ENCODE peak calls at places on chromosomes 16 and 17, in five cellular contexts. C is IMR-90, J is NB4, W is K562, B is A549. L is an unnamed sample.
A peak's percentile ranks its signal among the peaks of the same experiment; 100 is the strongest.

GRCh38 chr16:1317479-1318267 is 8.2 kb downstream of the UBE2I start:
- DNase-seq in W (no peak), B (no peak), C (no peak), J (no peak), L (no peak)

GRCh38 chr17:58082870-58083490 is at the start of gene DYNLL2:
- DNase-seq in C (peak; percentile 85), B (peak; percentile 97), J (peak; percentile 89), W (peak; percentile 96), L (peak; percentile 98)

GRCh38 chr17:56222255-56222654 is 69.0 kb downstream of the ANKFN1 start:
- DNase-seq in B (no peak), J (peak; percentile 6), W (no peak), C (peak; percentile 13), L (no peak)

GRCh38 chr17:18968945-18969887 is 17.3 kb downstream of the SLC5A10 start:
- DNase-seq in W (peak; percentile 37), B (peak; percentile 54), C (no peak), J (peak; percentile 58), L (peak; percentile 86)

GRCh38 chr17:32503251-32504165 is 16.7 kb downstream of the CDK5R1 start:
- DNase-seq in J (peak; percentile 71), B (no peak), C (no peak), W (no peak), L (peak; percentile 56)

GRCh38 chr16:84603115-84603816 is 14.6 kb downstream of the COTL1 start:
- DNase-seq in B (peak; percentile 84), J (peak; percentile 94), W (no peak), C (peak; percentile 99), L (peak; percentile 77)

GRCh38 chr16:15897834-15898254 is 9.4 kb upstream of the CEP20 start:
- DNase-seq in C (peak; percentile 79), J (peak; percentile 54), W (no peak), B (no peak), L (no peak)

GRCh38 chr17:42704495-42705494 is 22.5 kb downstream of the CNTNAP1 start:
- DNase-seq in C (no peak), W (no peak), J (no peak), B (no peak), L (no peak)

GRCh38 chr16:55710466-55710865 is 54.7 kb downstream of the SLC6A2 start:
- DNase-seq in W (no peak), B (no peak), C (no peak), J (peak; percentile 28), L (no peak)

GRCh38 chr16:85916141-85916890 is 17.4 kb downstream of the IRF8 start:
- DNase-seq in B (no peak), W (no peak), J (no peak), C (no peak), L (peak; percentile 32)
- TF ChIP-seq POLR2A in B (no peak), W (no peak), J (no peak), C (no peak), L (no peak)

DNA sequence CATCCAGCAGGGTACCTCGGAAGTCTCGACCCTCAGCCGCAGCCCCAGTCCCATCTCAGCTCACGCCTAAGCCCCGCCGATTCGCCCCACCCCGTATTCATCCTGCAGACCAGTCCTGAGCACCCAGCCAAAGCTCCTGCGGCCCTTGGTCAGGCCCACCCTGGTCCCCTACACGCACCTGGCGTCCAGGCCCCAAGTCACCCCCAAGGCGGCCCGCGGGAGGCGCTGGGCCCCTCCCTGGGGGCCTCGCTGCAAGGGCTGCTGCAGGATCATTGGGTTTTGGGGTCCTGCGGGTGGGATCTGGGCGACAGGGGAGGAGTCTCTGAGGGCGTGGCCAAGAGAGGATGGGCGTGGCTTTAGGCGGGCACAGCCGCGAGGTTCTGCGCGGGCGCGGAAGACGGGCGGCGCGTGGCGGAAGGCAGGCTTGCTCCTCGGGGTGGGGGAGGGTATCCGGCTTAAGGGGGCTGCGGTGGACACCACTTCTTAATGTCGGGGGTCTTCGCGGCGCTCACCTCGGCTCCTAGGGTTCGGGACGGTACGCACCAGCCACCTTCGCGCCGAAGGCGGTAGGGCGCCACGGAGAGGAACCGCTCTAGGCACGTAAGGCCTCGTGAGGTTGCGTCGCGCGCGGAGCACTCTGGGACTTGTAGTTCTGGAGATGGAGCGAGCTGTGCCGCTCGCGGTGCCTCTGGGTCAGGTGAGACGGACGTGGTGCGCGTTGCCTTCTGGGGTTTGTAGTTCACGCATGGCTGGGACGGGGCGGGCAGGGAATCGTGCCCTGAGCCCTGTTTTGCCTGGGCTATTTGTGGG is at the start of the genes HCFC1R1 and THOC6:
- DNase-seq in C (peak; percentile 98), W (peak; percentile 70), B (peak; percentile 83), J (peak; percentile 98), L (peak; percentile 87)
- TF ChIP-seq POLR2A in C (peak; percentile 94), W (peak; percentile 95), B (peak; percentile 69), J (peak; percentile 79), L (peak; percentile 76)

GRCh38 chr16:4350787-4351659 is at the start of gene PAM16:
- DNase-seq in W (peak; percentile 94), C (peak; percentile 91), J (peak; percentile 96), B (peak; percentile 85), L (peak; percentile 93)
- TF ChIP-seq POLR2A in W (peak; percentile 67), C (peak; percentile 30), J (peak; percentile 61), B (peak; percentile 55), L (peak; percentile 56)

GRCh38 chr16:21158208-21159110 is at the start of gene LDAF1:
- DNase-seq in B (peak; percentile 75), J (peak; percentile 84), W (peak; percentile 91), C (peak; percentile 63), L (peak; percentile 87)
- TF ChIP-seq POLR2A in B (no peak), J (peak; percentile 47), W (peak; percentile 77), C (no peak), L (peak; percentile 20)

DNA sequence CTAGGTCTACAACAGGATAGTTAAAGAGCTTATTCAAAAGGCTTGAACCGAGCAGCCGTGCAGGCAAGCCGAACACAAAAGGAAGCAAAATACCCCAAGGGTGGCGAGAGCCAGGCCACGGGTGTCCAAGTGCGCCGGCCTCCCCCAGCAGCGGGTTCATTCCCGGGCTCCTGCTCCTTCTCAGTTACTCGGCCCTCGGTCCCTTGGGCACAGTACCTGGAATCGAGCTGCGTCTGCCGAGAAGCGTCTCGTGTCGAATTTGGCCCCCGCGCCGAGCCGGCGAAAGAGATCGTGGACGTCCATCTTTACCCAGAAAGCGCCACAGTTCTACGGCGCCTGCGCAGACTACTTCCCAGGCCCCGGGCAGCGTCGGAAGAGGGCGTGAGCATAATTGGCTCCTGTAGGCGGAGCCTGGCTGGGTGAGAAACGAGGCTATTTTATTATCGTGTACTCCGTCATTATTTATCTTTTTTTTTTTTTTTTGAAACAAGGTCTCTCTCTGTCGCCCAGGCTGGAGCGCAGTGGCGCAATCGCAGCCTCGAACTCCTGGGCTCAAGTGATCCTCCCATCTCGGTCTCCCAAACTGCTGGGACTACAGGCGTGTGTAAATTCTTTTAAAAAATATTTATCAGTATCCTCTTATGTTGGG is at the start of gene DDX52:
- DNase-seq in W (peak; percentile 95), J (peak; percentile 92), C (peak; percentile 85), B (peak; percentile 97), L (peak; percentile 73)
- TF ChIP-seq POLR2A in W (peak; percentile 90), J (peak; percentile 87), C (peak; percentile 80), B (peak; percentile 89), L (peak; percentile 88)

GRCh38 chr16:31108794-31109558 is 790 bp downstream of the BCKDK start:
- DNase-seq in J (no peak), C (no peak), W (no peak), B (no peak), L (no peak)

GRCh38 chr16:31107465-31107867 is 720 bp upstream of the BCKDK start:
- DNase-seq in J (no peak), B (no peak), C (no peak), W (no peak), L (no peak)

GRCh38 chr16:31109622-31110021 is 1.4 kb downstream of the BCKDK start:
- DNase-seq in J (no peak), B (no peak), W (no peak), C (no peak), L (no peak)

GRCh38 chr16:31106509-31107464 is 1.4 kb upstream of the BCKDK start:
- DNase-seq in B (no peak), C (no peak), W (no peak), J (no peak), L (no peak)

DNA sequence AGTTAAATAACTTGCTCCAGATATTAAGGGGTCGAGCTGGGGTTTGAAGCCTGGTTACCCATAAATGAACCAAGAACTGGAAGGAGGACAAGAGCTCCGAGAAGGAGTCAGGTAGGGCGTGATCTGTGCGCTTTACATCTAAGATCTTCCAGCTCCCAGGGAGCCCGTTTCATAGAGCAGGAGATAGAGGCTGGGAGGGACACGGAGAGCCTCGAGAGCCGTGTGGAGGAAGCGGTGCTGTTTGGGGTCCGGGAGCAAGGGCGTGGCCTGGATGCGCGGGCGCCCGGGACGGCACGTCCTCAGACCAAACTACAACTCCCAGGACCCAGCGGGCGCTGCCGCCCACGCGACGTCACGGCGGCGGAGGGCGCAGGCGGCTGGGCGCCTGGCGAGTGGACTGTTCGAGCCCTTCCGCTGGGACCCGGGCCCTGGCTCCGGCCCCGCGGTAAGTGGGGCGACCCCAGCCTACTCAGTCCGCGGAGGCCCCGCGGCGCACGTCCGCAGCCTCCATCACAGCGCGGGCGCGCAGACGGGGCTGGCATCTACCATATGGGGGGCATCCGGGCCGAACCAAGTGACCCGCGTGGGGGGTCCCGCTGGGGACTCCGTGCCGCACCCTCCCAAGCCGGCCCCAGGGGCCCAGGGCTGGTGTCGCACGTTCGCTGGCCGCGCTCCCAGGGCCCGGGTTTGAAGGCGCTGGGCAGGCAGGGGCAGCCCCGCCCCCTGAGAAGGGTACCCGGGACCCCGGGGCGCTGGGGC is at the start of gene BCKDK:
- DNase-seq in C (peak; percentile 60), J (peak; percentile 88), B (peak; percentile 69), W (peak; percentile 88), L (peak; percentile 92)
- TF ChIP-seq POLR2A in C (no peak), J (peak; percentile 63), B (peak; percentile 62), W (peak; percentile 63), L (peak; percentile 69)

GRCh38 chr17:44903012-44903685 is 3.9 kb upstream of the EFTUD2 start:
- DNase-seq in W (no peak), C (no peak), J (no peak), B (no peak), L (no peak)

GRCh38 chr17:44904001-44904984 is 5.0 kb upstream of the EFTUD2 start:
- DNase-seq in W (no peak), J (no peak), C (no peak), B (no peak), L (no peak)

GRCh38 chr17:44906010-44906646 is 6.9 kb upstream of the EFTUD2 start:
- DNase-seq in W (no peak), B (peak; percentile 74), C (peak; percentile 96), J (peak; percentile 70), L (peak; percentile 99)

GRCh38 chr17:44906987-44907681 is 7.9 kb upstream of the EFTUD2 start:
- DNase-seq in W (peak; percentile 74), C (peak; percentile 38), B (no peak), J (no peak), L (no peak)

DNA sequence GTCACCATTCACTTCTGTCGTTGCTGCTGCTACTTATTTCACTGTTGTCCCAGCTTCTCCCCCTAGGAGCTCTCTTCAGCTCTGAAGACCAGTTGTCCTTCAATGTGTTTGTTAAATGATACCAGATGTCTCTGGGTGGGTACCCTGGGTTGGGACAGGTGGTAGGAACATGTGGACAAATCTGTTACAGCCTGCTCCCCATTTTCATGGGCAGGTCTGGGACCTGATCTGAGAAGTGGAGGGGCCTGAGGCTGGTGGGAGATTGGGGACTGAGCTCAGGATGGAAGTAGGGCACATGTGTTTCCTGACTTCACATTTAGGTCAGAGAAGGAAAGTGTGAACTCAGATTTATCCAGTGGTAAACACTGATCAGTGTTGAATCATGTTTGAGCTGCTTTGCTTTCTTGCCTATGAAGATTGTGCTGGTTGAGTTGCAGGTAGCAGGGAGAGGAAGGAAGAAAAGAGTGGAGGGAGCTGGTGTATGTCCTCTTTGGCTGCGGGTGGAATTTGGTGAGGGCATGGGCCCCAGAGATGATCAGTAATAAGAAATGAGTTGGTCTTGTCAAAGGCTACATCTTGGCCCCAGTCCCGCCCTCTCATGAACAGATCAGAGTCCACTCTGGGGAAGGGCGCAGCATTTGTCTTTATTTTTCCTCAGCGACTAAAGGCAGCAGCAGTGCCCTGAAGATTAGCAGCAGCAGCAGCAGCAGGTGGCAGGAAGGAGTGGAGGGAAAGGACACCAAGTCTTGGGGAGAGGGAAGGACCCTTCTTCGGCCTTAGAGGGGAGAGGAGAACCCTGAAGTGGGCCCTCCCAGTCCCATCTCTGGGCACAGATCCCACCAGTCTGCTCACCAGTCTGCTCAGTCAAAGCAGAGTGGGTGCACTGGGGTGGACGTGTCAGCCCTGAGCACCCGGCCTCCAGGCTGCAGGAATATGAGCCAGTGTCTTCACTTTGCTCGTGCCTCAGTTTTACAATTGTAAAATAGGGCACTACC is 6.1 kb upstream of the EFTUD2 start:
- DNase-seq in W (no peak), B (no peak), C (peak; percentile 11), J (no peak), L (no peak)
- TF ChIP-seq POLR2A in W (no peak), B (no peak), C (no peak), J (no peak), L (no peak)

L was measured in H54.